ENCODE peak calls at places on chromosomes 7 and 10, in eight cellular contexts. E, I, Q, T, M, Z, D and N are unnamed samples.

GRCh38 chr7:6637544-6638229 is 569 bp downstream of the ZNF316 start:
- DNase-seq in E (peak; percentile 44), I (peak; percentile 85), Q (no peak), T (peak; percentile 44), M (no peak), Z (peak; percentile 8), D (no peak), N (peak; percentile 45)

GRCh38 chr10:123800821-123801220 is 90.8 kb downstream of the CPXM2 start:
- DNase-seq in E (no peak), I (no peak), Q (no peak), T (no peak), M (no peak), Z (no peak), D (no peak), N (no peak)

GRCh38 chr7:95608344-95609173 is 12.2 kb upstream of the PDK4 start:
- DNase-seq in E (peak; percentile 94), I (peak; percentile 28), Q (peak; percentile 93), T (peak; percentile 97), M (peak; percentile 90), Z (peak; percentile 99), D (peak; percentile 93), N (no peak)

GRCh38 chr7:128697301-128697905 is 25.3 kb downstream of the GARIN1A start:
- DNase-seq in E (peak; percentile 43), I (peak; percentile 80), Q (peak; percentile 28), T (peak; percentile 63), M (no peak), Z (peak; percentile 66), D (peak; percentile 57), N (peak; percentile 64)

GRCh38 chr7:5237286-5237685 is 45.5 kb upstream of the SLC29A4 start:
- DNase-seq in E (peak; percentile 79), I (peak; percentile 63), Q (no peak), T (peak; percentile 72), M (peak; percentile 59), Z (peak; percentile 57), D (no peak), N (no peak)

GRCh38 chr10:71260622-71261325 is 48.4 kb downstream of the UNC5B start:
- DNase-seq in E (peak; percentile 73), I (no peak), Q (no peak), T (peak; percentile 77), M (no peak), Z (peak; percentile 97), D (no peak), N (no peak)

GRCh38 chr7:36161996-36162395 is 8.9 kb downstream of the EEPD1 start:
- DNase-seq in E (no peak), I (no peak), Q (no peak), T (no peak), M (no peak), Z (no peak), D (no peak), N (no peak)

GRCh38 chr10:117534321-117535044 is 8.1 kb upstream of the EMX2 start:
- DNase-seq in E (no peak), I (no peak), Q (no peak), T (no peak), M (no peak), Z (no peak), D (peak; percentile 45), N (no peak)

DNA sequence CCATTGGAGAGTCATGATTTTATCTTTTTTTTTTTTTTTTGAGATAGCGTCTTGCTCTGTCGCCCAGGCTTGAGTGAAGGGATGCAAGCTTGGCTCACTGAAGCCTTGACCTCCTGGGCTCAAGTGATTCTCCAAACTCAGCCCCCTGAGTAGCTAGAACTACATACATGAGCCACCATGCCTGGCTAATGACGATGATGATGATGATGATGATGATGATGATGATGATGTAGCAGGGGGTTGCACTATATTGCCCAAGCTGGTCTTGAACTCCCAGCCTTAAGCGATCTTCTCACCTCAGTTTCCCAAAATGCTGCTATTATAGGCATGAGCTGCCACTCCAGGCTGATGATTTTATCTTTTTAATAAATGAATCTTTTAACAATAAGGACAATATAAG is 13.9 kb upstream of the PLAC9 start:
- DNase-seq in E (no peak), I (no peak), Q (no peak), T (no peak), M (no peak), Z (no peak), D (no peak), N (no peak)
- TF ChIP-seq CTCF in E (no peak), I (no peak), Q (no peak), T (no peak), M (no peak), Z (no peak), D (no peak), N (no peak)

GRCh38 chr10:28939352-28940157 is 262.2 kb downstream of the BAMBI start:
- DNase-seq in E (peak; percentile 56), I (no peak), Q (peak; percentile 78), T (peak; percentile 63), M (peak; percentile 44), Z (peak; percentile 98), D (no peak), N (no peak)
- TF ChIP-seq CTCF in E (no peak), I (no peak), Q (peak; percentile 25), T (no peak), M (no peak), Z (peak; percentile 36), D (no peak), N (no peak)

GRCh38 chr7:151518781-151519044 is 982 bp downstream of the RHEB start:
- DNase-seq in E (no peak), I (no peak), Q (no peak), T (no peak), M (no peak), Z (no peak), D (peak; percentile 53), N (no peak)

GRCh38 chr7:151517601-151518104 is 2.0 kb downstream of the RHEB start:
- DNase-seq in E (no peak), I (no peak), Q (no peak), T (no peak), M (no peak), Z (no peak), D (no peak), N (no peak)

GRCh38 chr7:151519765-151520418 is at the start of gene RHEB:
- DNase-seq in E (peak; percentile 98), I (peak; percentile 99), Q (peak; percentile 99), T (peak; percentile 98), M (peak; percentile 94), Z (peak; percentile 99), D (peak; percentile 99), N (peak; percentile 97)

GRCh38 chr7:151520419-151521229 is 929 bp upstream of the RHEB start:
- DNase-seq in E (peak; percentile 68), I (peak; percentile 29), Q (peak; percentile 71), T (peak; percentile 61), M (peak; percentile 28), Z (no peak), D (peak; percentile 75), N (peak; percentile 40)

GRCh38 chr7:151518105-151518780 is 1.5 kb downstream of the RHEB start:
- DNase-seq in E (peak; percentile 64), I (peak; percentile 54), Q (peak; percentile 59), T (peak; percentile 64), M (no peak), Z (peak; percentile 37), D (peak; percentile 84), N (peak; percentile 60)
- TF ChIP-seq CTCF in E (no peak), I (no peak), Q (peak; percentile 5), T (no peak), M (no peak), Z (no peak), D (peak; percentile 26), N (no peak)

GRCh38 chr7:97145068-97145467 is 27.6 kb downstream of the SDHAF3 start:
- DNase-seq in E (no peak), I (no peak), Q (no peak), T (no peak), M (no peak), Z (peak; percentile 67), D (no peak), N (no peak)
- TF ChIP-seq CTCF in E (peak; percentile 18), I (peak; percentile 34), Q (peak; percentile 51), T (peak; percentile 40), M (peak; percentile 37), Z (peak; percentile 46), D (peak; percentile 61), N (peak; percentile 58)

GRCh38 chr7:158772916-158773315 is 56.4 kb downstream of the ESYT2 start:
- DNase-seq in E (no peak), I (no peak), Q (no peak), T (no peak), M (no peak), Z (no peak), D (no peak), N (no peak)
- TF ChIP-seq CTCF in E (no peak), I (no peak), Q (no peak), T (no peak), M (no peak), Z (no peak), D (no peak), N (no peak)

GRCh38 chr7:140674899-140675701 is 2.4 kb downstream of the ADCK2 start:
- DNase-seq in E (no peak), I (no peak), Q (no peak), T (peak; percentile 33), M (no peak), Z (peak; percentile 64), D (no peak), N (no peak)
- TF ChIP-seq CTCF in E (no peak), I (peak; percentile 46), Q (peak; percentile 21), T (no peak), M (peak; percentile 39), Z (peak; percentile 63), D (peak; percentile 25), N (no peak)

DNA sequence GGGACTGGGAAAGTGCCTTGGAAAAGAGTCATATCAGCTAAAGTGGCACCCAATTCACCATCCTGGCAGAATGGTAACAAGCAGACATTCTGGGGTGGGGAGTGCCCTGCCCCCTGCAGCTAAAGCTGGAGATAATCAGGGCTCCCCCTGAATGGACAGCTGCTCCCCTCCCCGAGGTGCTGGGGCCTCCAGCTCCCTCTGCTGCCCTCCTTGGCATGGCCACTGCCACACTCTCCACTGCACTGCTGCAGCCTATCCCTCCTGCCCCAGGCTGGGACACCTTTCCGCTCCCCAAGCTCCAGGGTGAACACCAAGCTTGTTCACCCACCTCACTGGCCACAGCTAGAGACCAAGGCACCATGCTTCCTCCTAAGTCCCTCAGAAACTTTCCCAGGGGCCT is 9.8 kb upstream of the PARD3 start:
- DNase-seq in E (no peak), I (no peak), Q (peak; percentile 19), T (no peak), M (no peak), Z (no peak), D (no peak), N (no peak)
- TF ChIP-seq CTCF in E (no peak), I (peak; percentile 5), Q (peak; percentile 49), T (no peak), M (no peak), Z (peak; percentile 17), D (peak; percentile 23), N (no peak)